ENCODE peak calls at places on chromosomes 2 and 18, in four cellular contexts. Y is IMR-90; U is CD8-positive, alpha-beta T cell; Z is tibial artery. X is an unnamed sample.

GRCh38 chr2:106566050-106566449 is 78.9 kb downstream of the CD8B2 start:
- DNase-seq in Y (peak; percentile 6), U (no peak), Z (no peak), X (no peak)

GRCh38 chr2:102119255-102119654 is 23.3 kb upstream of the IL1R1 start:
- DNase-seq in Y (no peak), U (no peak), Z (no peak), X (no peak)

GRCh38 chr18:65990944-65991708 is 240.3 kb downstream of the CDH7 start:
- DNase-seq in Y (no peak), U (no peak), Z (no peak), X (no peak)

GRCh38 chr18:74709451-74709850 is 111.8 kb downstream of the ZNF407 start:
- DNase-seq in Y (no peak), U (no peak), Z (no peak), X (no peak)

GRCh38 chr2:26782876-26783704 is 2.8 kb upstream of the CENPA start:
- DNase-seq in Y (no peak), U (no peak), Z (no peak), X (no peak)

GRCh38 chr2:240836781-240837467 is 16.9 kb upstream of the KIF1A start:
- DNase-seq in Y (peak; percentile 66), U (no peak), Z (no peak), X (no peak)

GRCh38 chr18:54742654-54743053 is 85.6 kb upstream of the RAB27B start:
- DNase-seq in Y (peak; percentile 99), U (no peak), Z (no peak), X (no peak)

GRCh38 chr2:168961450-168962229 is 60.5 kb downstream of the G6PC2 start:
- DNase-seq in Y (peak; percentile 72), U (no peak), Z (no peak), X (no peak)

GRCh38 chr2:126795661-126796060 is 103.0 kb upstream of the TEX51 start:
- DNase-seq in Y (no peak), U (no peak), Z (peak; percentile 29), X (no peak)

GRCh38 chr2:224032283-224032682 is 6.8 kb downstream of the SERPINE2 start:
- DNase-seq in Y (no peak), U (no peak), Z (no peak), X (no peak)

GRCh38 chr18:79402977-79403722 is 7.4 kb downstream of the NFATC1 start:
- DNase-seq in Y (no peak), U (no peak), Z (peak; percentile 95), X (no peak)

GRCh38 chr2:135563793-135564192 is 32.5 kb downstream of the R3HDM1 start:
- DNase-seq in Y (peak; percentile 54), U (no peak), Z (no peak), X (no peak)

GRCh38 chr2:207926133-207927076 is 98.9 kb downstream of the PLEKHM3 start:
- DNase-seq in Y (peak; percentile 85), U (no peak), Z (peak; percentile 86), X (no peak)

GRCh38 chr2:24886640-24887324 is 33.3 kb downstream of the ADCY3 start:
- DNase-seq in Y (peak; percentile 51), U (no peak), Z (no peak), X (peak; percentile 49)

GRCh38 chr2:165758276-165758675 is 35.8 kb downstream of the GALNT3 start:
- DNase-seq in Y (no peak), U (no peak), Z (no peak), X (no peak)

GRCh38 chr2:175309799-175310198 is 128.3 kb upstream of the ATP5MC3 start:
- DNase-seq in Y (peak; percentile 10), U (no peak), Z (no peak), X (no peak)

GRCh38 chr2:174673405-174673804 is 75.8 kb upstream of the WIPF1 start:
- DNase-seq in Y (no peak), U (no peak), Z (no peak), X (no peak)

GRCh38 chr2:207067476-207067875 is 98.3 kb downstream of the KLF7 start:
- DNase-seq in Y (no peak), U (no peak), Z (no peak), X (no peak)

GRCh38 chr2:23563673-23564617 is 179.0 kb downstream of the KLHL29 start:
- DNase-seq in Y (peak; percentile 69), U (no peak), Z (peak; percentile 92), X (no peak)

DNA sequence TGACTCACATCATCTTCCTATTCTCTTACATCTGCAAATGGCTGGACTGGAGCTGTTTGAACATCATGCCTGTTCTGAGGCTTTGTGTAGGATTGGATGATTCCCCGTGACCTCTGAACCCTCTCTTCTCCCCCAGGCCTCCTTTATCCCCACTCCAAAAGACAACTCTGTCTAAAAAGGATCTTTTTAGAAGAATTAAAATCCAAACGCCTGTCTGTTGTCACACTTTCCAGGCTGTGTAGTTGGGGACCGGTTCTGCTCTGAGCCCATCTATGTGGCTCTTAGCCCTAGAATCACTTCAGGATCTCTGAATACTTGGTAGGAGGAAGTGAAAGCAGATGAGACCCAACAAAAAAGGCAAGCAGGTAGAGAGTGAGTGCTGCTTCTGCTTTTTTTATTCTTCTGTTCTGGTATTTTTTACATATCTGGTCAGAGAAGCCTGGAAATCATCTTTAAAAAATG is 585 bp downstream of the SP140 start:
- DNase-seq in Y (no peak), U (no peak), Z (no peak), X (no peak)
- TF ChIP-seq CTCF in Y (no peak), U (no peak), Z (no peak), X (no peak)

GRCh38 chr2:55419514-55420243 is at the start of gene CCDC88A:
- DNase-seq in Y (peak; percentile 97), U (peak; percentile 71), Z (peak; percentile 98), X (peak; percentile 86)
- TF ChIP-seq CTCF in Y (peak; percentile 24), U (no peak), Z (peak; percentile 46), X (no peak)

GRCh38 chr2:131027566-131028528 is 65.4 kb downstream of the FAM168B start:
- DNase-seq in Y (no peak), U (no peak), Z (peak; percentile 52), X (no peak)

GRCh38 chr2:131026914-131027313 is 66.3 kb downstream of the FAM168B start:
- DNase-seq in Y (no peak), U (no peak), Z (no peak), X (no peak)

GRCh38 chr2:131022731-131023130 is 70.5 kb downstream of the FAM168B start:
- DNase-seq in Y (peak; percentile 45), U (no peak), Z (no peak), X (no peak)

GRCh38 chr2:131023758-131024157 is 69.5 kb downstream of the FAM168B start:
- DNase-seq in Y (no peak), U (no peak), Z (no peak), X (no peak)
- TF ChIP-seq CTCF in Y (no peak), U (no peak), Z (no peak), X (no peak)

DNA sequence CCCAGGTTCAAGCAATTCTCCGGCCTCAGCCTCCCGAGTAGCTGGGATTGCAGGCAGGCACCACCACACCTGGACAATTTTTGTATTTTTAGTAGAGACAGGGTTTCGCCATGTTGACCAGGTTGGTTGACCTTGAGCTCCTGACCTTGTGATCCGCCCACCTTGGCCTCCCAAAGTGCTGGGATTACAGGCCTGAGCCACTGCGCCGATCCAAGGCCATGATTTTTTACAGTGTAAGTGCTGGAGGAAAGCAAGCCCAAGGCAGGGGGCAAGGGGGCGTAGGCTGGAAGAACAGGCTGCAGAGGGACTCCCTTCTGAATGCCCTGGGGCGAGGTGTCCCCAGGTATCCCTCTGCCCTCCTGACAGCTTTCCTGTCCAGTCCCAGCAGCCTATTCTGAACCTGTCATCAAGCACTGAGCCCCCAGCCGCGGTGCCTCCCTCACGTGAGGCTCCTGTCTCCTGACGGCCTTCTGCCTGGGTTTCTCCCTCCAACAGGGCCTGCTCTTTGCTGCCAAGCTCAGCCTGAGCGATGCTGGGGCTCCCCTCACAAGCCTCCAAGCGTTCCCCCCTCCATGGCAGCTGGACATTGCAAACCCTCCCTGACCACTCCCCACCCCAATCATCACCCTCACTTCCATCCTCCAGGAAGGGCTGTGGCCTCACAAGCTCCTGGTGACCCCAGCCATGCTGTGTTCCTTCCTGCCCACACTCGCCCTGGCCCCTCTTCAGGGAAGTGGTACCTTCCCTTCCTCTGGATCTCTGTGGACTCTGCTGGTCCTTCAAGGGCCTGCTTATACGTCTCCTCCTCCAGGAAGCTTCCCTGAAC is 37.6 kb downstream of the ZFP36L2 start:
- DNase-seq in Y (no peak), U (no peak), Z (no peak), X (no peak)
- TF ChIP-seq CTCF in Y (no peak), U (no peak), Z (no peak), X (no peak)

GRCh38 chr2:32003791-32004190 is 7.0 kb downstream of the MEMO1 start:
- DNase-seq in Y (no peak), U (no peak), Z (no peak), X (no peak)
- TF ChIP-seq CTCF in Y (no peak), U (no peak), Z (no peak), X (no peak)